ENCODE peak calls at places on chromosome 13, in seven cellular contexts. K is nephron progenitor cell; Q is MV-4-11; Z is Calu3; I is activated CD8-positive, alpha-beta memory T cell treated with anti-CD3 and anti-CD28 coated beads for 1 hour; B is NCI-H748 treated with DMSO at 0.1 percent for 48 hours; J is HEK293T. S is an unnamed sample.

GRCh38 chr13:67515895-67516294 is 285.8 kb upstream of the PCDH9 start:
- DNase-seq in K (no peak), Q (peak), Z (no peak), I (no peak), B (no peak), J (no peak), S (no peak)

GRCh38 chr13:106602178-106602577 is 34.2 kb upstream of the ARGLU1 start:
- DNase-seq in K (no peak), Q (no peak), Z (no peak), I (no peak), B (peak), J (no peak), S (no peak)

GRCh38 chr13:113863511-113864302 is at the start of gene GAS6:
- DNase-seq in K (peak), Q (peak), Z (no peak), I (no peak), B (no peak), J (peak), S (peak)

GRCh38 chr13:35475131-35475959 is 1.1 kb downstream of the MAB21L1 start:
- DNase-seq in K (peak), Q (no peak), Z (no peak), I (no peak), B (no peak), J (peak), S (no peak)

GRCh38 chr13:112067121-112067741 is at the start of gene SOX1:
- DNase-seq in K (peak), Q (no peak), Z (no peak), I (no peak), B (no peak), J (no peak), S (no peak)

GRCh38 chr13:100541882-100542545 is 46.6 kb downstream of the GGACT start:
- DNase-seq in K (no peak), Q (no peak), Z (no peak), I (no peak), B (no peak), J (no peak), S (no peak)

GRCh38 chr13:113562085-113562749 is 22.3 kb upstream of the TFDP1 start:
- DNase-seq in K (peak), Q (peak), Z (peak), I (no peak), B (peak), J (peak), S (peak)

GRCh38 chr13:62251734-62252133 is 836.1 kb upstream of the PCDH20 start:
- DNase-seq in K (no peak), Q (no peak), Z (no peak), I (no peak), B (no peak), J (no peak), S (no peak)

GRCh38 chr13:39840201-39840600 is 184.7 kb downstream of the COG6 start:
- DNase-seq in K (no peak), Q (no peak), Z (no peak), I (no peak), B (no peak), J (no peak), S (no peak)

GRCh38 chr13:87057807-87058520 is 613.2 kb upstream of the SLITRK5 start:
- DNase-seq in K (no peak), Q (no peak), Z (no peak), I (no peak), B (no peak), J (no peak), S (no peak)

GRCh38 chr13:40330950-40331349 is 335.5 kb downstream of the FOXO1 start:
- DNase-seq in K (no peak), Q (no peak), Z (peak), I (no peak), B (no peak), J (no peak), S (no peak)

GRCh38 chr13:113121183-113121927 is 1.2 kb upstream of the F10 start:
- DNase-seq in K (no peak), Q (no peak), Z (no peak), I (no peak), B (no peak), J (no peak), S (no peak)

GRCh38 chr13:37485766-37486165 is 112.8 kb downstream of the POSTN start:
- DNase-seq in K (no peak), Q (no peak), Z (no peak), I (no peak), B (no peak), J (no peak), S (no peak)

GRCh38 chr13:96141032-96141431 is 51.1 kb downstream of the HS6ST3 start:
- DNase-seq in K (no peak), Q (no peak), Z (no peak), I (no peak), B (peak), J (no peak), S (peak)

GRCh38 chr13:21060063-21060826 is 1.1 kb downstream of the LATS2 start:
- DNase-seq in K (peak), Q (no peak), Z (peak), I (no peak), B (no peak), J (peak), S (no peak)

GRCh38 chr13:100344544-100344943 is 244.0 kb downstream of the GGACT start:
- DNase-seq in K (no peak), Q (no peak), Z (no peak), I (no peak), B (no peak), J (no peak), S (no peak)

GRCh38 chr13:113400621-113401451 is 36.9 kb upstream of the GRTP1 start:
- DNase-seq in K (no peak), Q (peak), Z (no peak), I (no peak), B (no peak), J (no peak), S (no peak)

GRCh38 chr13:29319451-29319850 is 276.0 kb downstream of the SLC7A1 start:
- DNase-seq in K (peak), Q (no peak), Z (no peak), I (no peak), B (no peak), J (no peak), S (no peak)

GRCh38 chr13:51152713-51153112 is 41.6 kb upstream of the C13orf42 start:
- DNase-seq in K (no peak), Q (peak), Z (no peak), I (no peak), B (no peak), J (no peak), S (no peak)

GRCh38 chr13:78147905-78148304 is 229.3 kb upstream of the EDNRB start:
- DNase-seq in K (no peak), Q (no peak), Z (no peak), I (no peak), B (no peak), J (no peak), S (no peak)

GRCh38 chr13:33318744-33319143 is 33.2 kb upstream of the STARD13 start:
- DNase-seq in K (no peak), Q (no peak), Z (no peak), I (no peak), B (no peak), J (no peak), S (no peak)

GRCh38 chr13:40316301-40316700 is 350.1 kb downstream of the FOXO1 start:
- DNase-seq in K (no peak), Q (no peak), Z (no peak), I (no peak), B (no peak), J (no peak), S (no peak)

GRCh38 chr13:26255717-26256277 is 1.9 kb downstream of the CDK8 start:
- DNase-seq in K (no peak), Q (peak), Z (no peak), I (no peak), B (peak), J (no peak), S (no peak)

GRCh38 chr13:39422845-39423565 is 180.0 kb downstream of the LHFPL6 start:
- DNase-seq in K (no peak), Q (peak), Z (no peak), I (no peak), B (no peak), J (no peak), S (no peak)

GRCh38 chr13:75101997-75102720 is 379.8 kb downstream of the TBC1D4 start:
- DNase-seq in K (peak), Q (no peak), Z (no peak), I (no peak), B (no peak), J (no peak), S (no peak)

GRCh38 chr13:50910483-50910805 is 853 bp downstream of the RNASEH2B start:
- DNase-seq in K (peak), Q (peak), Z (peak), I (no peak), B (peak), J (peak), S (no peak)

GRCh38 chr13:75946746-75947397 is 310.7 kb downstream of the LMO7 start:
- DNase-seq in K (no peak), Q (no peak), Z (no peak), I (no peak), B (no peak), J (no peak), S (no peak)

GRCh38 chr13:40178130-40178529 is 488.3 kb downstream of the FOXO1 start:
- DNase-seq in K (no peak), Q (no peak), Z (no peak), I (no peak), B (no peak), J (no peak), S (no peak)

S was measured in K562.